ENCODE peak calls at places on chromosome 10, in ten cellular contexts. B is chondrocyte, Q is H7, H is NCI-H2171 treated with DMSO at 0.1 percent for 48 hours, V is skeletal muscle cell, U is amniotic stem cell, X is COR-L47, E is anterior cingulate cortex, L is RPMI8226, R is NCI-H2107. D is an unnamed sample.

GRCh38 chr10:129642427-129642826 is 175.4 kb downstream of the MGMT start:
- DNase-seq in B (no peak), E (no peak), Q (no peak), R (no peak), U (no peak), V (no peak), H (no peak), X (no peak), L (no peak), D (no peak)

GRCh38 chr10:3720228-3721019 is 64.6 kb downstream of the KLF6 start:
- DNase-seq in Q (no peak), E (no peak), R (no peak), L (no peak), U (no peak), X (no peak), B (no peak), H (no peak), V (peak; percentile 83), D (peak; percentile 87)

GRCh38 chr10:24552346-24553016 is 171.2 kb downstream of the ARHGAP21 start:
- DNase-seq in V (no peak), R (no peak), X (no peak), Q (peak; percentile 93), B (no peak), E (no peak), L (peak; percentile 39), H (peak; percentile 1), U (no peak), D (peak; percentile 52)

GRCh38 chr10:110446954-110447608 is 50.6 kb upstream of the DUSP5 start:
- DNase-seq in L (no peak), U (no peak), E (no peak), R (no peak), B (peak; percentile 39), Q (no peak), V (peak; percentile 83), H (no peak), X (no peak), D (peak; percentile 53)

GRCh38 chr10:114708717-114709352 is 50.8 kb upstream of the ABLIM1 start:
- DNase-seq in U (peak; percentile 44), Q (no peak), H (no peak), V (peak; percentile 37), L (no peak), E (no peak), B (no peak), X (no peak), R (no peak), D (no peak)

GRCh38 chr10:102120987-102121738 is 995 bp upstream of the LDB1 start:
- DNase-seq in Q (peak; percentile 88), V (no peak), H (peak; percentile 15), B (no peak), R (no peak), E (peak; percentile 21), U (no peak), X (no peak), L (no peak), D (peak; percentile 69)

GRCh38 chr10:75038335-75038734 is 73.1 kb upstream of the SAMD8 start:
- DNase-seq in U (no peak), X (no peak), R (no peak), E (no peak), H (no peak), L (no peak), V (no peak), B (no peak), Q (no peak), D (no peak)

GRCh38 chr10:132762267-132762666 is 23.7 kb downstream of the NKX6-2 start:
- DNase-seq in V (no peak), E (no peak), R (no peak), U (no peak), Q (no peak), L (no peak), X (no peak), H (no peak), B (no peak), D (no peak)

GRCh38 chr10:96664563-96664962 is 55.8 kb downstream of the PIK3AP1 start:
- DNase-seq in B (no peak), V (no peak), Q (no peak), E (no peak), H (no peak), U (no peak), R (no peak), X (no peak), L (no peak), D (no peak)

GRCh38 chr10:79007843-79008319 is 60.9 kb upstream of the ZMIZ1 start:
- DNase-seq in V (no peak), U (no peak), Q (no peak), R (no peak), B (no peak), E (no peak), L (no peak), X (no peak), H (peak; percentile 52), D (no peak)

GRCh38 chr10:80487791-80488538 is 33.9 kb downstream of the TSPAN14 start:
- DNase-seq in R (no peak), U (no peak), V (no peak), H (no peak), X (no peak), L (no peak), E (no peak), Q (no peak), B (no peak), D (no peak)

GRCh38 chr10:83104616-83105015 is 1034.7 kb upstream of the GHITM start:
- DNase-seq in E (no peak), V (no peak), H (no peak), R (no peak), Q (no peak), L (no peak), U (no peak), X (no peak), B (no peak), D (no peak)

GRCh38 chr10:74084955-74085354 is 65.7 kb downstream of the AP3M1 start:
- DNase-seq in E (no peak), L (no peak), Q (no peak), B (no peak), R (no peak), V (no peak), U (no peak), X (no peak), H (no peak), D (no peak)

GRCh38 chr10:77163670-77164348 is 473.8 kb downstream of the KCNMA1 start:
- DNase-seq in Q (no peak), U (peak; percentile 97), L (no peak), H (no peak), B (no peak), R (no peak), V (peak; percentile 95), E (no peak), X (no peak), D (no peak)

GRCh38 chr10:3754727-3755439 is 30.1 kb downstream of the KLF6 start:
- DNase-seq in V (peak; percentile 90), Q (no peak), L (no peak), X (no peak), H (no peak), B (no peak), E (no peak), R (no peak), U (peak; percentile 48), D (no peak)

GRCh38 chr10:70573599-70574506 is 28.7 kb downstream of the PRF1 start:
- DNase-seq in B (peak; percentile 28), U (no peak), V (no peak), L (no peak), H (no peak), R (no peak), X (no peak), Q (no peak), E (no peak), D (no peak)

GRCh38 chr10:84845628-84846261 is 517.4 kb downstream of the CCSER2 start:
- DNase-seq in H (peak; percentile 43), Q (peak; percentile 18), L (peak; percentile 38), X (peak; percentile 58), V (no peak), B (no peak), E (no peak), R (peak; percentile 1), U (no peak), D (peak; percentile 41)

GRCh38 chr10:29496341-29497162 is 138.2 kb downstream of the SVIL start:
- DNase-seq in U (peak; percentile 24), E (peak; percentile 48), B (no peak), X (peak; percentile 45), V (no peak), L (peak; percentile 53), H (peak; percentile 40), R (no peak), Q (peak; percentile 93), D (peak; percentile 89)

GRCh38 chr10:103791858-103792257 is 63.5 kb downstream of the SH3PXD2A start:
- DNase-seq in Q (no peak), V (no peak), B (no peak), R (no peak), E (no peak), U (no peak), L (no peak), X (no peak), H (peak; percentile 17), D (no peak)

GRCh38 chr10:5862360-5862929 is 27.2 kb downstream of the ANKRD16 start:
- DNase-seq in H (no peak), B (peak; percentile 30), U (no peak), Q (no peak), E (no peak), V (no peak), L (no peak), R (no peak), X (no peak), D (no peak)

GRCh38 chr10:5551531-5552375 is 27.0 kb downstream of the CALML3 start:
- DNase-seq in H (no peak), L (peak; percentile 95), V (no peak), X (no peak), B (peak; percentile 77), Q (no peak), R (no peak), U (no peak), E (no peak), D (no peak)

GRCh38 chr10:126315471-126316177 is 72.7 kb downstream of the ADAM12 start:
- DNase-seq in U (no peak), B (no peak), Q (no peak), E (no peak), X (no peak), R (no peak), H (no peak), L (no peak), V (peak; percentile 63), D (no peak)

GRCh38 chr10:77165445-77166316 is 471.9 kb downstream of the KCNMA1 start:
- DNase-seq in L (peak; percentile 32), R (peak; percentile 51), B (no peak), V (no peak), X (peak; percentile 43), Q (peak; percentile 38), H (peak; percentile 64), E (peak; percentile 24), U (peak; percentile 33), D (no peak)

GRCh38 chr10:2933924-2934323 is 133.4 kb upstream of the PFKP start:
- DNase-seq in V (no peak), R (no peak), X (no peak), H (no peak), Q (no peak), L (no peak), U (no peak), E (no peak), B (no peak), D (no peak)

GRCh38 chr10:61971016-61971350 is 69.5 kb downstream of the ARID5B start:
- DNase-seq in H (no peak), R (no peak), X (no peak), E (no peak), U (no peak), B (no peak), V (no peak), Q (no peak), L (no peak), D (no peak)

GRCh38 chr10:3622845-3623621 is 162.0 kb downstream of the KLF6 start:
- DNase-seq in E (no peak), V (no peak), B (no peak), U (no peak), L (no peak), X (no peak), Q (no peak), H (no peak), R (no peak), D (no peak)

GRCh38 chr10:67175354-67175753 is 249.5 kb downstream of the LRRTM3 start:
- DNase-seq in E (no peak), R (no peak), X (no peak), Q (no peak), H (no peak), L (no peak), B (no peak), U (no peak), V (no peak), D (no peak)

GRCh38 chr10:96708456-96708855 is 11.9 kb downstream of the PIK3AP1 start:
- DNase-seq in E (no peak), H (no peak), V (no peak), X (no peak), L (no peak), Q (no peak), B (no peak), U (no peak), R (no peak), D (no peak)